ENCODE peak calls at places on chromosome 20, in ten cellular contexts. D, I, Y, Z, F, X, T, S, O and H are unnamed samples.

GRCh38 chr20:11136691-11137090 is 462.9 kb upstream of the JAG1 start:
- DNase-seq in X (no peak), T (no peak), I (no peak), F (no peak), Y (no peak), S (no peak), O (no peak), D (no peak), Z (no peak), H (no peak)

GRCh38 chr20:49572857-49573256 is 4.9 kb upstream of the PTGIS start:
- DNase-seq in Z (no peak), O (no peak), I (no peak), D (no peak), S (no peak), F (no peak), X (no peak), T (no peak), Y (no peak), H (no peak)

GRCh38 chr20:2800590-2801458 is at the start of gene CPXM1:
- DNase-seq in I (no peak), D (no peak), T (no peak), F (no peak), Z (no peak), Y (no peak), O (no peak), S (peak; percentile 82), X (peak; percentile 62), H (no peak)

GRCh38 chr20:57173041-57173440 is 93.4 kb downstream of the BMP7 start:
- DNase-seq in T (no peak), Y (no peak), I (no peak), Z (no peak), D (no peak), O (no peak), S (no peak), F (no peak), X (no peak), H (no peak)

GRCh38 chr20:6731951-6732580 is 35.4 kb upstream of the BMP2 start:
- DNase-seq in F (peak; percentile 26), O (peak; percentile 27), T (no peak), S (no peak), D (no peak), X (no peak), Z (no peak), Y (no peak), I (no peak), H (no peak)

GRCh38 chr20:889932-890463 is 26.1 kb downstream of the ANGPT4 start:
- DNase-seq in Z (no peak), X (no peak), S (no peak), F (no peak), I (no peak), D (no peak), Y (no peak), T (no peak), O (no peak), H (no peak)

GRCh38 chr20:24784607-24785006 is 164.5 kb upstream of the CST7 start:
- DNase-seq in D (no peak), Z (no peak), F (no peak), I (no peak), Y (no peak), X (no peak), T (no peak), O (no peak), S (no peak), H (no peak)

GRCh38 chr20:50112512-50113419 is at the start of gene UBE2V1:
- DNase-seq in X (peak; percentile 93), Y (peak; percentile 64), I (no peak), T (peak; percentile 81), D (peak; percentile 93), O (peak; percentile 91), S (peak; percentile 88), Z (peak; percentile 86), F (peak; percentile 89), H (peak; percentile 86)

GRCh38 chr20:8078528-8078914 is 53.5 kb upstream of the PLCB1 start:
- DNase-seq in I (no peak), Y (no peak), S (no peak), D (no peak), F (no peak), X (no peak), Z (peak; percentile 65), T (no peak), O (no peak), H (no peak)

GRCh38 chr20:41444821-41445220 is 78.2 kb upstream of the EMILIN3 start:
- DNase-seq in I (no peak), S (no peak), O (no peak), Y (no peak), D (no peak), X (no peak), F (no peak), T (no peak), Z (no peak), H (no peak)

GRCh38 chr20:24755411-24755922 is 193.6 kb upstream of the CST7 start:
- DNase-seq in Y (no peak), D (no peak), I (no peak), S (peak; percentile 19), Z (no peak), F (no peak), X (no peak), T (no peak), O (no peak), H (no peak)

GRCh38 chr20:11117808-11118528 is 444.2 kb upstream of the JAG1 start:
- DNase-seq in O (no peak), X (no peak), F (no peak), D (peak; percentile 33), Y (no peak), S (no peak), T (peak; percentile 93), Z (peak; percentile 77), I (peak; percentile 99), H (peak; percentile 100)

GRCh38 chr20:53897884-53898557 is 172.4 kb downstream of the BCAS1 start:
- DNase-seq in D (no peak), Y (no peak), I (no peak), F (no peak), T (no peak), S (no peak), O (no peak), Z (no peak), X (no peak), H (no peak)

GRCh38 chr20:4795394-4795793 is 73.7 kb downstream of the PRND start:
- DNase-seq in F (no peak), Z (peak; percentile 70), Y (peak; percentile 27), T (peak; percentile 80), X (peak; percentile 54), I (peak; percentile 37), S (no peak), O (peak; percentile 65), D (no peak), H (peak; percentile 72)

GRCh38 chr20:56111951-56112730 is 106.8 kb upstream of the CBLN4 start:
- DNase-seq in F (no peak), T (no peak), Z (no peak), X (no peak), O (no peak), I (no peak), S (no peak), Y (no peak), D (no peak), H (no peak)

GRCh38 chr20:22492497-22492896 is 91.9 kb downstream of the FOXA2 start:
- DNase-seq in T (no peak), D (no peak), Y (no peak), X (no peak), O (no peak), F (no peak), S (no peak), I (no peak), Z (no peak), H (peak; percentile 7)
- TF ChIP-seq CTCF in T (no peak), D (no peak), Y (no peak), X (no peak), O (no peak), F (no peak), S (no peak), I (no peak), Z (no peak), H (no peak)

DNA sequence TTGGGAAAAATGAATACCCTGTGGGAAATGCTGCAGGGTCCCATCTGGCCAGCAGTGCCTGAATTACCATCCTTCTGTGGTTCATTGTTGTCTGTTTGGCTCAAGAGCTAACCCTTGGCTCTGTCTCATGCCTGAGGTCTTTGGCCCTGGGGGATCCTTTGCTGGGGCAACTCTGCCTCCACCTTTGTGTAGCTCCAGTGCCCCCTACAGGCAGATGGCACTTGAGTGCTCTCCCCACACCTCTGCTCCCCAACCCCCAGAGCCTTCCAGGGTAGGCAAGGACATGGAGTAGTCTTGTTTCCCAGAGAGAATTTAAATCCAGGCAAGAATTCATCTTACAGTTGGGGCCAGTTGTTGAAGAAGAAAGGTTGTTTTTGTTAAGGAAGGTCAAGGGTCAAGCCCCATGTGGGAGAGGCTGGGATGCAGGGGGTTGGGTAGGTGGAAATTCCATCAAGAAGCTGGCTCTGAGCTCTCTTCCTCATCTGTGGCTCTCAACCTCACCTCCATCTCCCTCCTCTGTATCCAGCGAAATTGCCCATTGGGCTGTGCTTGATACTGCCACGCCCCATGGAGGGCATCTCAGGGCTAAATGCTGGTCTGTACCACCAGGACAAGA is 44.2 kb downstream of the ZNF831 start:
- DNase-seq in Z (peak; percentile 4), F (peak; percentile 33), T (no peak), X (peak; percentile 86), O (no peak), I (no peak), Y (no peak), S (peak; percentile 46), D (peak; percentile 68), H (peak; percentile 18)
- TF ChIP-seq CTCF in Z (peak; percentile 18), F (no peak), T (peak; percentile 36), X (peak; percentile 79), O (peak; percentile 20), I (peak; percentile 60), Y (peak; percentile 27), S (peak; percentile 43), D (peak; percentile 39), H (peak; percentile 49)

DNA sequence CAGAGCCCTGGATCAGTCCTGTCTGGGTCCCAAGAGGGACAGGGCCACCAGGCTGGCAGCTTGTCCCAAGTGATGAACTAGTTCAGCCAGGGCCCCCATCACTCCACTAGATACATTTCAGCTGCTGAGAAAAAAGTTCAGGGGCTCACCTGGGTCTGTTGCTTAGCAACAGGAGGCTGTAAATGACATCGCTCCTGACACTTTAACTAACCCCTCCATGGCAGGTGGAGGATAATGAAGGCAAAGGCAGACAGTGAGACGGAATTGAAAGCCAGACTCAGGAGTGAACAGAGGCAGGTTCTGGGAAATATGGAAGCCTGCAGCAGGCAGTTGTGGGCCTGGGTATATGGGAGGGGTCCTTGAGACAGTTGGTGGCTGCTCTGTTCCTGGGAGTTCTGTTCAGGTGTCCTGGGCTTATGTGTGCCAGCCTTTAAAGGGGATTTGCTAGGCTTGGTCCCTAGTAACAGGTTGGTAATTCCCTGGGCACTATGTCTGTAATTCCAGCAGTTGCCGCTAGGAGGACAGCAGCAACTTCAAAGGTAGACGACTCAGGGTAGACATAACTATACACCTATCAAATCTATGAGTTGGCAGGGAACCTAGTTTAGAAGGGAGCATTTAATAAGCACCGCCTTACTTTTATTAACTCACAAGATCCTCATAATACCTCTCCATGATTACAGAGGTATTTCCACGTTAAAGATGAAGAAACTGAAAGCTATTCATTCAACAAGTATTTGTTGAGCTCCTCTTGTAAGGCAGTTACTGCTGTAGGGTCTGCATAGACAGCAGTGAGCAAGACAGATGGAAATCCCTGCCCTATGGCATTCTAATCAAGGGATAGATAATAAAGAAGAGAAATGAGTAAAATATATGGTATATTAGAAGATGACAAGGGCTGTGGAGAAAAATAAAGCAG is 78.1 kb upstream of the CTNNBL1 start:
- DNase-seq in F (peak; percentile 63), O (peak; percentile 46), D (peak; percentile 37), S (peak; percentile 63), X (peak; percentile 46), I (peak; percentile 13), Y (peak; percentile 4), Z (peak; percentile 39), T (no peak), H (peak; percentile 43)
- TF ChIP-seq CTCF in F (no peak), O (peak; percentile 64), D (peak; percentile 73), S (peak; percentile 65), X (peak; percentile 50), I (peak; percentile 73), Y (peak; percentile 75), Z (peak; percentile 75), T (peak; percentile 23), H (peak; percentile 59)

GRCh38 chr20:19045366-19045765 is 167.1 kb upstream of the SLC24A3 start:
- DNase-seq in I (no peak), X (no peak), O (no peak), T (no peak), F (no peak), Z (no peak), S (no peak), D (no peak), Y (no peak), H (no peak)
- TF ChIP-seq CTCF in I (no peak), X (peak; percentile 9), O (no peak), T (no peak), F (no peak), Z (no peak), S (no peak), D (no peak), Y (no peak), H (no peak)